ENCODE peak calls at places on chromosomes 3 and 15, in five cellular contexts. R is prostate gland, A is stomach, W is Peyer's patch, D is A549. F is an unnamed sample.

GRCh38 chr3:196793224-196793623 is 53.6 kb downstream of the PAK2 start:
- DNase-seq in W (no peak), R (peak), A (no peak), D (peak), F (no peak)

GRCh38 chr3:41933154-41933676 is 28.7 kb downstream of the ULK4 start:
- DNase-seq in D (no peak), W (no peak), A (no peak), R (peak), F (no peak)

GRCh38 chr3:8279476-8279875 is 222.1 kb upstream of the LMCD1 start:
- DNase-seq in D (no peak), R (no peak), W (no peak), A (no peak), F (no peak)

GRCh38 chr3:187714404-187714979 is 12.1 kb upstream of the RTP2 start:
- DNase-seq in W (no peak), R (peak), D (peak), A (peak), F (peak)

GRCh38 chr15:40256642-40257235 is 17.9 kb downstream of the PAK6 start:
- DNase-seq in R (no peak), A (no peak), W (no peak), D (no peak), F (peak)

GRCh38 chr3:197555281-197556261 is at the start of gene BDH1:
- DNase-seq in R (peak), A (peak), D (peak), W (peak), F (peak)

GRCh38 chr3:43298292-43298691 is 12.0 kb downstream of the SNRK start:
- DNase-seq in D (no peak), A (no peak), R (no peak), W (no peak), F (peak)

GRCh38 chr3:11335056-11335608 is 62.9 kb downstream of the ATG7 start:
- DNase-seq in A (no peak), D (peak), R (peak), W (no peak), F (no peak)

GRCh38 chr3:177516130-177517011 is 319.1 kb upstream of the TBL1XR1 start:
- DNase-seq in A (no peak), W (no peak), D (no peak), R (no peak), F (no peak)

GRCh38 chr15:100690786-100691160 is 88.4 kb downstream of the ASB7 start:
- DNase-seq in W (no peak), R (no peak), A (no peak), D (no peak), F (no peak)

GRCh38 chr3:53402323-53402722 is 55.0 kb upstream of the DCP1A start:
- DNase-seq in R (no peak), D (no peak), A (no peak), W (no peak), F (no peak)

GRCh38 chr3:138460536-138461205 is 26.3 kb downstream of the ESYT3 start:
- DNase-seq in R (no peak), W (no peak), A (no peak), D (no peak), F (no peak)

GRCh38 chr15:74203914-74204431 is 1.4 kb upstream of the STRA6 start:
- DNase-seq in W (no peak), D (no peak), A (no peak), R (no peak), F (no peak)

GRCh38 chr3:72378287-72378686 is 470.0 kb downstream of the SHQ1 start:
- DNase-seq in R (no peak), A (no peak), W (no peak), D (no peak), F (no peak)

GRCh38 chr3:12588039-12588673 is 31.3 kb downstream of the MKRN2 start:
- DNase-seq in R (no peak), W (no peak), A (no peak), D (no peak), F (no peak)

GRCh38 chr15:95440712-95441111 is 889.8 kb upstream of the NR2F2 start:
- DNase-seq in A (no peak), R (no peak), D (no peak), W (no peak), F (peak)

GRCh38 chr15:70802629-70803028 is 39.3 kb upstream of the UACA start:
- DNase-seq in R (no peak), A (no peak), D (peak), W (no peak), F (no peak)

GRCh38 chr15:70801111-70801510 is 37.8 kb upstream of the UACA start:
- DNase-seq in A (no peak), R (no peak), W (no peak), D (no peak), F (no peak)

GRCh38 chr15:70797464-70797863 is 34.1 kb upstream of the UACA start:
- DNase-seq in R (no peak), A (no peak), W (no peak), D (no peak), F (no peak)

GRCh38 chr15:70796516-70797310 is 33.4 kb upstream of the UACA start:
- DNase-seq in R (no peak), A (no peak), D (no peak), W (no peak), F (no peak)

GRCh38 chr15:70799667-70800450 is 36.5 kb upstream of the UACA start:
- DNase-seq in W (no peak), D (no peak), A (peak), R (peak), F (peak)
- H3K27ac ChIP-seq in W (no peak), D (peak), A (peak), R (peak), F (no peak)

GRCh38 chr15:75453703-75454470 is 2.4 kb upstream of the SIN3A start:
- DNase-seq in R (peak), A (peak), D (peak), W (peak), F (peak)
- TF ChIP-seq POLR2A in R (peak), A (no peak), D (peak), W (peak), F (peak)

GRCh38 chr3:189166334-189166733 is 5.4 kb upstream of the TPRG1 start:
- DNase-seq in A (no peak), R (no peak), W (no peak), D (no peak), F (no peak)

GRCh38 chr3:189167027-189167766 is 4.6 kb upstream of the TPRG1 start:
- DNase-seq in A (peak), W (peak), D (peak), R (no peak), F (no peak)

GRCh38 chr3:189168711-189169110 is 3.1 kb upstream of the TPRG1 start:
- DNase-seq in D (no peak), W (no peak), A (no peak), R (no peak), F (no peak)

GRCh38 chr3:189160519-189161309 is 11.1 kb upstream of the TPRG1 start:
- DNase-seq in W (no peak), R (no peak), A (no peak), D (no peak), F (no peak)

DNA sequence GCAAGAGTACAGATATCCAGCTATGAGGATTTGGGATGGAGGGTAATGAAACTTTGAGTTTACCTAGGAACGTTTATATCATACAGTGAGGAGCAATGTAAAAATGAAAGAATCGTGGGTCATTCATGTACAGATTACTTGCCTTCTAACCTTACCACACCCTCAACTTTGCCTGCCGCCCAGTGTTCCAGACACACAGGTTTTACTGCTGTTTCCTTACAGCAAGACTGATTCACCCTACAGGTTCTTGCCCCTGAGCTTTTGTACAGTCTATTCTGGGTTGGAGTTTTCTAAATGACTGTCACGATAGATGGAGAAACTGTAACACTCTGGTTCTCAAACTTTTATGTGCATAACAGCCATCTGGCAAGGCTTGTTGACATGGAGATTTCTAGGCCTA is 6.7 kb upstream of the TPRG1 start:
- DNase-seq in W (no peak), D (no peak), A (peak), R (no peak), F (no peak)
- H3K27ac ChIP-seq in W (no peak), D (no peak), A (no peak), R (no peak), F (no peak)

DNA sequence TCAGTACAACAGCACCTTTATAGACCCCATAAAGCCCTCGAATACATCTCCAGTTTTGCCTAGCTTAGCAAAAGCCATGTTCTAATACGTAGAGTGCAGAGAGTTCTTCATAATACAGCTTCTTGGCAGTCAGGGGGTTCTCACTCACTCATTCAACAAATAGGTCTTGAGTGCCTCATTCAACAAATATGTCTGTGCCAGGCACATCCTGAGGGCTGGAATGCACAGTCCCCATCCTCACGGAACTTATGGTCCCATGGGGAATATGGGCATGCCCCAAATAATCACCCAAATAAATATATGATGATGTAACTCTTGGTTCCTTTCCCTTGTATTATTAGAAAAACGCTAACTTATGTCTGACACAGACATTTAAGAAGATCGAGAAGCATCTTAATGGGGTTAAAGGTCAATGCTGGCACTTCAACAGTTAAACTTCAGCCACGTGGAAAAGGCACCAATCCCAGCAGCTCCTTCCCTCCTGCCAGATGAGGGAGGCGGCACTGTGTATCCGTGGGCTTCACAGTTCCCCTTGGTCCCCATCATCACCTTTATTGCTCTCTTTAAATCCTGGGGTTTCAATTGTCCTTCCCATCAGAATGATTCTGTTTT is 18.8 kb upstream of the SEMA5B start:
- DNase-seq in W (no peak), R (no peak), D (peak), A (no peak), F (no peak)
- TF ChIP-seq POLR2A in W (no peak), R (no peak), D (no peak), A (no peak), F (no peak)

GRCh38 chr3:58335432-58335947 is 2.8 kb downstream of the PXK start:
- DNase-seq in W (no peak), A (no peak), D (no peak), R (no peak), F (no peak)

GRCh38 chr3:58334013-58334321 is 1.3 kb downstream of the PXK start:
- DNase-seq in W (no peak), R (no peak), D (no peak), A (no peak), F (no peak)

GRCh38 chr3:58333206-58334012 is 717 bp downstream of the PXK start:
- DNase-seq in A (peak), R (peak), D (peak), W (peak), F (peak)

GRCh38 chr3:58337190-58337589 is 4.5 kb downstream of the PXK start:
- DNase-seq in R (no peak), A (no peak), W (no peak), D (no peak), F (no peak)

GRCh38 chr3:58336135-58336882 is 3.6 kb downstream of the PXK start:
- DNase-seq in D (no peak), A (no peak), W (no peak), R (no peak), F (no peak)
- H3K27ac ChIP-seq in D (peak), A (no peak), W (peak), R (no peak), F (no peak)

GRCh38 chr3:131386429-131386926 is 4.9 kb downstream of the NUDT16 start:
- DNase-seq in A (peak), R (peak), D (no peak), W (peak), F (peak)

GRCh38 chr3:131381445-131382291 is at the start of gene NUDT16:
- DNase-seq in R (peak), D (peak), A (peak), W (peak), F (peak)
- TF ChIP-seq POLR2A in R (peak), D (peak), A (no peak), W (peak), F (peak)

GRCh38 chr3:120172070-120172469 is 77.8 kb upstream of the GSK3B start:
- DNase-seq in W (no peak), D (no peak), A (no peak), R (no peak), F (no peak)
- H3K27ac ChIP-seq in W (no peak), D (peak), A (no peak), R (no peak), F (no peak)

GRCh38 chr15:70503798-70504304 is 259.5 kb downstream of the UACA start:
- DNase-seq in A (no peak), R (no peak), W (no peak), D (no peak), F (no peak)
- TF ChIP-seq POLR2A in A (no peak), R (no peak), W (no peak), D (no peak), F (no peak)

GRCh38 chr3:194330160-194330559 is 21.0 kb downstream of the CPN2 start:
- DNase-seq in R (no peak), W (no peak), A (no peak), D (no peak), F (no peak)

GRCh38 chr3:194330579-194330978 is 20.5 kb downstream of the CPN2 start:
- DNase-seq in W (no peak), R (peak), A (peak), D (no peak), F (peak)

GRCh38 chr3:194333981-194334320 is 17.2 kb downstream of the CPN2 start:
- DNase-seq in W (no peak), A (no peak), R (no peak), D (no peak), F (no peak)

GRCh38 chr3:194333212-194333980 is 17.7 kb downstream of the CPN2 start:
- DNase-seq in W (peak), A (peak), R (peak), D (peak), F (peak)

DNA sequence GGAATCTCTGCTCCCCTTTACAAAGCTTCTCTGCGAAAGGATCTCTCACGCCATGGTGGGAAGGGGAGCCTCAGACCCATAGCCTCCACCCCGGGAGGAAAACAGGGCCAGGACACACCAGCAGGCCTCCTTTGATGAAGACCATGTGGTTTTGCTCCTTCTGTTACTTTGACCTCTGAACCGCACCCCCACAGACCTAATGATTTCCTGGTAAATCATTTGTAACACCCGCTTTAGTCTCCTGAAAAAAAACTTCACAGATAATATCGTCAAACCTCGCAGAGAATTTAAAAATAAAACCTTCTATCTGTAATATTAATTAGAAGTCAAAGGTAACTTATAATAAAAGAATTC is 18.3 kb downstream of the CPN2 start:
- DNase-seq in W (no peak), R (no peak), D (no peak), A (no peak), F (no peak)
- H3K27ac ChIP-seq in W (no peak), R (no peak), D (peak), A (no peak), F (no peak)

GRCh38 chr15:51067510-51067909 is 27.2 kb downstream of the TNFAIP8L3 start:
- DNase-seq in R (no peak), A (no peak), W (no peak), D (no peak), F (no peak)

GRCh38 chr15:51071609-51072008 is 23.1 kb downstream of the TNFAIP8L3 start:
- DNase-seq in R (no peak), D (no peak), A (no peak), W (no peak), F (no peak)

GRCh38 chr15:51074926-51075325 is 19.8 kb downstream of the TNFAIP8L3 start:
- DNase-seq in R (no peak), W (no peak), D (no peak), A (no peak), F (no peak)

GRCh38 chr15:51065781-51066180 is 28.9 kb downstream of the TNFAIP8L3 start:
- DNase-seq in D (no peak), W (no peak), R (no peak), A (no peak), F (no peak)

GRCh38 chr15:51069983-51070382 is 24.7 kb downstream of the TNFAIP8L3 start:
- DNase-seq in D (no peak), W (no peak), R (no peak), A (no peak), F (no peak)
- TF ChIP-seq POLR2A in D (no peak), W (no peak), R (no peak), A (no peak), F (no peak)